ENCODE peak calls at places on chromosomes 16 and 17, in six cellular contexts. G, M, D, K, S and R are unnamed samples.

GRCh38 chr17:2057714-2058520 is 3.0 kb downstream of the HIC1 start:
- DNase-seq in G (no peak), M (no peak), D (no peak), K (peak; percentile 72), S (no peak), R (no peak)

GRCh38 chr17:32625971-32626370 is 139.2 kb downstream of the CDK5R1 start:
- DNase-seq in G (no peak), M (no peak), D (no peak), K (no peak), S (peak; percentile 28), R (no peak)

GRCh38 chr16:53346-54236 is at the start of the genes POLR3K and SNRNP25:
- DNase-seq in G (peak; percentile 100), M (peak; percentile 99), D (peak; percentile 100), K (peak; percentile 100), S (peak; percentile 100), R (peak; percentile 99)

GRCh38 chr17:64632193-64632592 is 29.9 kb downstream of the SMURF2 start:
- DNase-seq in G (no peak), M (no peak), D (no peak), K (no peak), S (no peak), R (no peak)

GRCh38 chr17:29124135-29124930 is 55.9 kb downstream of the MYO18A start:
- DNase-seq in G (peak; percentile 52), M (no peak), D (no peak), K (no peak), S (peak; percentile 55), R (no peak)

GRCh38 chr16:17526956-17527355 is 56.2 kb upstream of the XYLT1 start:
- DNase-seq in G (no peak), M (no peak), D (no peak), K (no peak), S (no peak), R (no peak)

GRCh38 chr17:58686980-58687379 is 4.9 kb downstream of the TEX14 start:
- DNase-seq in G (no peak), M (no peak), D (no peak), K (no peak), S (no peak), R (no peak)

GRCh38 chr16:73062640-73063283 is 14.8 kb upstream of the ZFHX3 start:
- DNase-seq in G (no peak), M (no peak), D (no peak), K (peak; percentile 59), S (no peak), R (no peak)

GRCh38 chr17:65600518-65600917 is 39.1 kb upstream of the AXIN2 start:
- DNase-seq in G (no peak), M (no peak), D (no peak), K (no peak), S (no peak), R (no peak)

GRCh38 chr17:69539781-69540319 is 125.4 kb downstream of the MAP2K6 start:
- DNase-seq in G (no peak), M (no peak), D (no peak), K (no peak), S (no peak), R (no peak)

GRCh38 chr17:73956595-73957465 is 246.6 kb upstream of the RPL38 start:
- DNase-seq in G (peak; percentile 35), M (peak; percentile 42), D (no peak), K (no peak), S (peak; percentile 59), R (no peak)

GRCh38 chr17:83153681-83154310 is 74.4 kb downstream of the METRNL start:
- DNase-seq in G (no peak), M (no peak), D (peak; percentile 22), K (peak; percentile 62), S (no peak), R (peak; percentile 81)

GRCh38 chr17:1089915-1090314 is 89.9 kb downstream of the ABR start:
- DNase-seq in G (no peak), M (no peak), D (no peak), K (no peak), S (peak; percentile 74), R (no peak)

GRCh38 chr17:42783778-42784138 is 3.3 kb downstream of the WNK4 start:
- DNase-seq in G (no peak), M (no peak), D (no peak), K (no peak), S (no peak), R (no peak)

GRCh38 chr17:18217412-18218015 is 7.9 kb upstream of the LLGL1 start:
- DNase-seq in G (peak; percentile 86), M (peak; percentile 72), D (peak; percentile 80), K (peak; percentile 87), S (peak; percentile 82), R (no peak)

GRCh38 chr16:58678716-58679115 is 5.9 kb downstream of the SLC38A7 start:
- DNase-seq in G (no peak), M (no peak), D (peak; percentile 61), K (peak; percentile 71), S (no peak), R (no peak)

GRCh38 chr16:48365030-48365600 is 20.1 kb downstream of the SIAH1 start:
- DNase-seq in G (no peak), M (no peak), D (no peak), K (no peak), S (no peak), R (no peak)

GRCh38 chr16:86520317-86521210 is 10.2 kb downstream of the FOXF1 start:
- DNase-seq in G (no peak), M (no peak), D (no peak), K (peak; percentile 74), S (no peak), R (no peak)

GRCh38 chr16:500699-501098 is 26.8 kb upstream of the CAPN15 start:
- DNase-seq in G (no peak), M (no peak), D (no peak), K (no peak), S (no peak), R (no peak)

GRCh38 chr16:24552705-24553104 is 13.3 kb downstream of the RBBP6 start:
- DNase-seq in G (no peak), M (no peak), D (no peak), K (no peak), S (no peak), R (no peak)

GRCh38 chr17:39002991-39003715 is 36.0 kb upstream of the FBXO47 start:
- DNase-seq in G (peak; percentile 89), M (peak; percentile 39), D (peak; percentile 57), K (peak; percentile 94), S (peak; percentile 42), R (peak; percentile 93)

DNA sequence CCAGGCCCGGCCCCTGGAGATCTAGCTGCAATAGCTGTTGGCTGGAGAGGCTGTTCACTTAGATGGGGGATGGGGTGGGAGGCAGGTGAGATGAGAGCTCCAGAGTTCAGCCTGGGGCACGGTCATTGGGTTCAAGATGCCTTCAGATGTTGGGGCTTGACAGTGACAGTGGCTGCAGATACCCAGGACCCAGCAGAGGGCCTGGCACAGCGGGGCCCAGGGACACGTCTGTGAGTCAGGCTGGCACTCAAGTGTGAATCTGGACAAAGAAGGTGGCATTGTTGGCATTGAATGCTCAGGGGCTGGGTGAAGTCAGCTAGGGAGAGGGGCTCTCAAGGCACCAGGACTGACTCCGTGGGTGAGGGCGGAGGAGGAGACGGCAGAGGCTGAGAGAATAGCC is 328.1 kb downstream of the SEC14L1 start:
- DNase-seq in G (no peak), M (no peak), D (no peak), K (no peak), S (no peak), R (no peak)
- TF ChIP-seq POLR2A in G (no peak), M (no peak), D (no peak), K (no peak), S (no peak), R (no peak)

GRCh38 chr17:53191878-53192277 is 630.8 kb upstream of the KIF2B start:
- DNase-seq in G (no peak), M (no peak), D (no peak), K (no peak), S (no peak), R (no peak)

GRCh38 chr17:53193044-53193443 is 629.7 kb upstream of the KIF2B start:
- DNase-seq in G (no peak), M (no peak), D (no peak), K (no peak), S (no peak), R (no peak)
- H3K9me3 ChIP-seq in G (no peaks in the 10 kb centered on the region), M (no peaks in the 10 kb centered on the region), D (no peaks in the 10 kb centered on the region), K (no peaks in the 10 kb centered on the region), S (no peaks in the 10 kb centered on the region), R (no peaks in the 10 kb centered on the region)

GRCh38 chr16:57185446-57185944 is 344 bp downstream of the PSME3IP1 start:
- DNase-seq in G (peak; percentile 64), M (no peak), D (peak; percentile 63), K (peak; percentile 82), S (peak; percentile 53), R (no peak)

GRCh38 chr16:57185945-57186629 is at the start of the genes PSME3IP1 and RSPRY1:
- DNase-seq in G (peak; percentile 99), M (peak; percentile 97), D (peak; percentile 99), K (peak; percentile 99), S (peak; percentile 98), R (peak; percentile 100)

GRCh38 chr16:57188711-57189002 is 2.5 kb downstream of the RSPRY1 start:
- DNase-seq in G (no peak), M (no peak), D (no peak), K (no peak), S (no peak), R (no peak)

GRCh38 chr16:57187508-57187854 is 1.4 kb downstream of the RSPRY1 start:
- DNase-seq in G (no peak), M (no peak), D (no peak), K (no peak), S (no peak), R (no peak)

DNA sequence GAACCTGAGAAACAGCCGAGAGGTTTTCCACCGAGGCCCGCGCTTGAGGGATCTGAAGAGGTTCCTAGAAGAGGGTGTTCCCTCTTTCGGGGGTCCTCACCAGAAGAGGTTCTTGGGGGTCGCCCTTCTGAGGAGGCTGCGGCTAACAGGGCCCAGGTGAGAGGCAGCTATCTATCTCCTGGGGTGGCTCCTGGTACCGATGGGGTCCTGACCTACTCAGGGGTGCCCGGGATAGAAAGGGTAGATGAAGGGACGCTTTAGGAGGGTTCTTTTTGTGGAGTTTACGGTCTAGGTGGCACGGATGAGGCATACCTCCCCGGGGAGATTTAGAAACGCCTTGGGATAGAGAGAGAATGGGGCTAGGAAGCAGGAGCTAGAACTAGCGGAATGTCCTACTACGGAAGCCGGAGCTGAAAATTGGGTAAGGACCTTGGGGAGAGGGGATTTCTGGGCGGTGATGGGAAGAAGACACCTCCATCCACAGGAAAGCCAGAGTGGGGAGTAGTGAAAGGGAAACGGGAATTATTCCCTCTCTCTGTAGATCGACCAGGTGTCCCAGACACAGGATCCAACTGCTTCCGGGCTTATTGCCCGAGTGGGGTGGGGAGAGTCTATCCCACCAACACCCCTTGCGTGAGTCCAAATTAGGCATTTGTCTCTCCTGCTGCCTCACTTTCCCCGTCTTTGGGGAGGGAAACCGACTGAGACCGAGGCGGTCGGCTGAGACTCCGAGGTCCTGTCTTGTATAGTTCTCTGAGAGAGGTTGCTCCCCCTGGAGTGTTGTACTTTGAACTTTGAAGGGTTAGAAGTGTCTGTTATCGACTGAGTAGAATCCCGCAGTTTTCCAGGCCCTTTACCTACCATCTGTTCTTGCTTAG is 740 bp downstream of the RSPRY1 start:
- DNase-seq in G (no peak), M (peak; percentile 24), D (no peak), K (no peak), S (no peak), R (no peak)
- TF ChIP-seq POLR2A in G (no peak), M (no peak), D (no peak), K (no peak), S (no peak), R (no peak)

GRCh38 chr17:4134756-4135155 is 8.1 kb downstream of the ZZEF1 start:
- DNase-seq in G (no peak), M (no peak), D (no peak), K (no peak), S (no peak), R (no peak)
- H3K9me3 ChIP-seq in G (no peaks in the 10 kb centered on the region), M (no peaks in the 10 kb centered on the region), D (no peaks in the 10 kb centered on the region), K (no peaks in the 10 kb centered on the region), S (no peaks in the 10 kb centered on the region), R (no peaks in the 10 kb centered on the region)